ENCODE peak calls at places on chromosomes 3 and 15, in four cellular contexts. I is SJCRH30, Q is lung, C is DND-41. N is an unnamed sample.

GRCh38 chr3:195548046-195548445 is 4.9 kb upstream of the PPP1R2 start:
- DNase-seq in I (no peak), Q (no peak), C (no peak), N (no peak)

GRCh38 chr15:71440479-71441071 is 325.3 kb downstream of the THSD4 start:
- DNase-seq in I (peak), Q (no peak), C (no peak), N (peak)

GRCh38 chr15:41392659-41393058 is 9.6 kb downstream of the NDUFAF1 start:
- DNase-seq in I (no peak), Q (no peak), C (no peak), N (no peak)

GRCh38 chr3:38204599-38205471 is 39.5 kb downstream of the OXSR1 start:
- DNase-seq in I (no peak), Q (no peak), C (no peak), N (no peak)

GRCh38 chr15:58444056-58444455 is 12.3 kb downstream of the LIPC start:
- DNase-seq in I (no peak), Q (no peak), C (no peak), N (no peak)

GRCh38 chr15:83206971-83207621 is 527 bp downstream of the HDGFL3 start:
- DNase-seq in I (peak), Q (no peak), C (peak), N (no peak)

GRCh38 chr3:45604066-45604465 is 9.5 kb downstream of the LIMD1 start:
- DNase-seq in I (no peak), Q (no peak), C (no peak), N (no peak)

GRCh38 chr3:42831321-42831713 is 22.1 kb downstream of the ACKR2 start:
- DNase-seq in I (peak), Q (peak), C (peak), N (peak)

GRCh38 chr3:20066848-20067617 is 26.8 kb downstream of the KAT2B start:
- DNase-seq in I (peak), Q (no peak), C (no peak), N (no peak)

GRCh38 chr3:194145702-194146101 is 9.8 kb downstream of the HES1 start:
- DNase-seq in I (no peak), Q (no peak), C (no peak), N (no peak)

GRCh38 chr3:177345973-177346503 is 148.8 kb upstream of the TBL1XR1 start:
- DNase-seq in I (no peak), Q (no peak), C (no peak), N (no peak)

GRCh38 chr3:45931476-45931875 is 11.8 kb upstream of the CXCR6 start:
- DNase-seq in I (no peak), Q (no peak), C (no peak), N (no peak)

GRCh38 chr3:23865595-23866396 is 51.0 kb downstream of the NKIRAS1 start:
- DNase-seq in I (peak), Q (no peak), C (no peak), N (peak)

GRCh38 chr3:158727499-158728377 is 4.5 kb downstream of the RARRES1 start:
- DNase-seq in I (peak), Q (peak), C (peak), N (peak)

DNA sequence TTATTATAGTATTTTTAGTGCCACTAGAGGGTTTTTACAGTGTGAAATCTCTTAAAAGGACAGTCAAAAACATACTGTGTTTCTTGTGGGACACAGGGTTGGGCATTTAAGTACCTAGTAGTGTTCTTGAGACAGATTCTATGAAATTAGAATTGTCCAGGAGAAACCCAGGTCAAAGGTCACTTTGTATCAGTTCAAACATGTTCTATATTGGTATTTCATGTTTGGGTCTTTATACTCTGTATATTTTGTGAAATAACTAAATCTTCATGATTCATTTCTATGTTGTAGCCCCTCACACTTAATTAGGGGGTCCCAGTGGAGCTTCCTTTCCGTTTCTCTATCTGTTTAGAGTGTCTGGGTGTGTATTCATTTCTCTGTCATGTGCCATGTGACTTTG is 171.6 kb downstream of the PTPRG start:
- DNase-seq in I (no peak), Q (no peak), C (no peak), N (no peak)
- H3K27ac ChIP-seq in I (no peak), Q (no peak), C (no peak), N (no peak)

DNA sequence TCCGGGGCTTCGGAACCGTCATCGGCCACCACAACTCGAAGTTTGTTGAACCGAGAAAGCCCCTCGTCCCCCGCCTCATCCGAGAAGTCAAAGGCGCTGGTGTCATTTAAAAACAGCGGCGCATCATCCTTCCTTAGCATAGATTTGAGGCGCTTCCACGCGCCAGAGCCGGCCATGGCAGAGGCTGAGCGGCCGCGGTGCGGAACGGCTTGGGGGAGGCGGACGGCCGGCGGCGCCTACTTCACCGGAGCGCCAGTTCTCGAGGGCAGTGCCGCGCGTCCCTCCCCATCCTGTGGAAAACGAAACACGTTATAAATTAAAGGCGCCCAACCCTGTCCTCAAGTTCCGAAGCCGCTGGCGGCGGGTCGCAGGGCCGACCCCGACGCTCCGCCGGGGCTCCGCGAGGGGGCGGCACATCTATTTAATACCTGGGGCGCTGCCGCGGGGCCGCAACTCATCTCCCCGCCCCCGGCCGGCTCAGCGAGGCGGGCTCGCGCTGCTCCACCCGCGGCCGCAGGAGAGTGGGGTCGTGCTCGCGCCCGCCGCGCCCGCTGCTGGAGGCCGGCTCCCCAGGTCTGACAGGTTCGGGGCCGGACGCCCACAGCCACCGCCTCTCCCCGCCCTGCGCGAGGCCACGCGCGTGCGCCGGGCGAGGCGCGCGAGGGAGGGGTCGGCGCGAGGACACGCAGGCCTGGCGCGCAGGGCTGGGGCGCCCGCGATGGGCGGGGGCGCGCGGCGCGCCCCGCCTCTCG is at the start of gene SLC30A4:
- DNase-seq in I (no peak), Q (peak), C (peak), N (no peak)
- H3K27ac ChIP-seq in I (peak), Q (peak), C (no peak), N (no peak)

DNA sequence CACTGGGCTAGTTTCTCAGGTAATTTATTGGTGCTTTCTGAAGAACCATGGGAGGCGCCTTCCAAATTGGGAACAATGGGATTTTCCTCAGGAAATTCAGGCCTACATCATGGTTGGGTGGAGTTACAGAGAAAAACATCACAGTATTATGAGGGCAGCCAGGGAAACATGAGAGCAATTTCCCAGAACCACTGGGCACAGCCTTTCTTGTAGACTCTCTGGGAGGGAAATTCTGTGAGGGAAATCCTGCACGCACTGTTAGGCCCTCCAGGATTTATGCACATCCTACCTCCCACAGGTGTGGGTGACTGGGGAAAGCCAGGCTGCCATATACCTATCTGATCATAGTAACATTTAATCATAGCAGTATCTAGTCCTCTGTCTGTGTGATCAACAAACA is 13.2 kb downstream of the POPDC2 start:
- DNase-seq in I (peak), Q (no peak), C (no peak), N (no peak)
- H3K27ac ChIP-seq in I (no peak), Q (peak), C (no peak), N (no peak)

DNA sequence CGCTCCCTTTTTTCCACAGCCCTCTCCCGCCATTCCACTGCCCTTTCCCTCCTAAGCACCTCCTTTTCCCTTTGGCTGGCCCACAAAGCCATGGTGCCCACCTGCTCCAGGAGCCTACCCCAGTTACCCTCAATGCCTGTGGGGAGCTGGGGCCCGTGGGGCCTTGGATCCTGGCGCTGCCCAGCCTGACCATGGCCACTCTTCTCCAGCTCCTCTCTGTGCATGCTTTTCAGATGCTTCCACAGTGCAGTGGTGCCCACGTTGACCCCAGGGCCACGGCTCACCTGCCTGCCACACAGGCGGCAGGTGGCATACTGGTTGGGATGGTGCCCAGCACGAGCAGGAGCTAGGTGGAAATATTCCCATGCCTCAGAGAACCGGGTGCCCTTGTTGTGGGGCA is 1.5 kb downstream of the ZBED2 start:
- DNase-seq in I (no peak), Q (no peak), C (no peak), N (no peak)
- H3K27ac ChIP-seq in I (no peak), Q (peak), C (peak), N (no peak)

GRCh38 chr3:72275296-72275820 is 490.4 kb upstream of the PROK2 start:
- DNase-seq in I (no peak), Q (no peak), C (no peak), N (no peak)
- H3K27ac ChIP-seq in I (no peak), Q (peak), C (no peak), N (no peak)

GRCh38 chr3:189355481-189356201 is 183.9 kb downstream of the TPRG1 start:
- DNase-seq in I (peak), Q (no peak), C (peak), N (no peak)
- H3K27ac ChIP-seq in I (peak), Q (peak), C (no peak), N (no peak)

GRCh38 chr3:56613016-56613415 is 56.0 kb downstream of the CCDC66 start:
- DNase-seq in I (no peak), Q (no peak), C (peak), N (no peak)

GRCh38 chr3:56620371-56620770 is 62.7 kb downstream of the TASOR start:
- DNase-seq in I (no peak), Q (no peak), C (no peak), N (no peak)

GRCh38 chr3:56612146-56612545 is 55.2 kb downstream of the CCDC66 start:
- DNase-seq in I (no peak), Q (no peak), C (no peak), N (no peak)

GRCh38 chr3:56621686-56622085 is 61.4 kb downstream of the TASOR start:
- DNase-seq in I (no peak), Q (no peak), C (no peak), N (no peak)

GRCh38 chr3:56616479-56617006 is 59.6 kb downstream of the CCDC66 start:
- DNase-seq in I (no peak), Q (no peak), C (no peak), N (no peak)
- H3K27ac ChIP-seq in I (no peak), Q (no peak), C (no peak), N (peak)

DNA sequence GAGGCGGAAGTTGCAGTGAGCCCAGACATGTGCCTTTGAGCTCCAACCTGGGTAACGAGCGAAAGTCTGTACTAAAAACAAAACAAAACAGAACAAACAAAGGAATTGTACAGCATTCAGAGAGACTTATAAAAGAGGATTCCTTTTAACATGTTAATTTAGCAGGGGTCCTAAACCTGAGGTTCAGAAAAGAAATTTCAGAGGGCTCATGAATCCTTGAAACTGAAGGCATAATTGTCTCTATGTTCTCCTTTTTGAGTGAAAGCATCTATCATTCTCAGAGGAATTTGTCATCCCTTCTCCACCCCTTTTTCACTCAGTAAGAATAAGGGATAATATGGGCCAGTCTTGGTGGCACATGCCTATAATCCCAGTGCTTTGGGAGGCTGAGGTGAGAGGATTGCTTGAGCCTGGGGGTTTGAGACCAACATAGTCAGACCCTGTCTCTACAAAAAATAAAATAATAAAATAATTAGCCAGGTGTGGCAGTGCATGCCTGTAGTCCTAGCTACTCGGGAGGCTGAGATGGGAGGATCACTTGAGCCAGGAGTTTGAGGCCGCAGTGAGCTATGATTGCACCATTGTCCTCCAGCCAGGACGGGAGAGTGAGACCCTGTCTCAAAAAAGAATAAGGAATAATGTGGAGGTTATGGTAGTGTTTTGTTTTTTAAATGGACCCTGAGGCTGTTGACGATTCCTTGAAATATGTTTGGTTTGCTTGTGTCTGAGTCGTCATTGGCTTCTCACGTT is 309.1 kb upstream of the C2CD4B start:
- DNase-seq in I (no peak), Q (no peak), C (no peak), N (no peak)
- H3K27ac ChIP-seq in I (no peak), Q (no peak), C (no peak), N (no peak)

N was measured in Karpas-422.